ENCODE peak calls at places on chromosomes 13 and 19, in four cellular contexts. V is neural progenitor cell, A is GM12878, L is GM23248. U is an unnamed sample. For H3K4me1, the result is how much of the 10 kb centered on the place peaks cover.

GRCh38 chr13:67278230-67278629 is 48.1 kb upstream of the PCDH9 start:
- DNase-seq in A (no peak), L (peak), V (no peak), U (peak)

GRCh38 chr19:18978616-18979015 is 37.6 kb upstream of the HOMER3 start:
- DNase-seq in V (no peak), L (no peak), A (no peak), U (no peak)

GRCh38 chr13:45331123-45331619 is 9.8 kb downstream of the TPT1 start:
- DNase-seq in V (no peak), A (no peak), L (no peak), U (no peak)

GRCh38 chr19:5434970-5435641 is 20.1 kb upstream of the ZNRF4 start:
- DNase-seq in L (peak), A (no peak), V (no peak), U (peak)

GRCh38 chr19:374183-374885 is 29.7 kb upstream of the MIER2 start:
- DNase-seq in A (no peak), V (no peak), L (no peak), U (no peak)

GRCh38 chr19:17282488-17283256 is 971 bp downstream of the ANKLE1 start:
- DNase-seq in A (peak), L (peak), V (peak), U (peak)

GRCh38 chr19:13102666-13103584 is at the start of gene LYL1:
- DNase-seq in L (no peak), A (no peak), V (peak), U (no peak)

GRCh38 chr19:53091413-53091812 is 11.8 kb downstream of the ZNF160 start:
- DNase-seq in A (no peak), V (peak), L (no peak), U (no peak)

GRCh38 chr19:17215125-17215971 is at the start of gene USE1:
- DNase-seq in V (peak), A (peak), L (peak), U (peak)

GRCh38 chr13:102721800-102722231 is 27.0 kb upstream of the METTL21C start:
- DNase-seq in V (no peak), A (no peak), L (peak), U (peak)

GRCh38 chr19:34269968-34270621 is 15.7 kb downstream of the GARRE1 start:
- DNase-seq in V (no peak), A (peak), L (peak), U (peak)

GRCh38 chr13:102484329-102484728 is 82.5 kb upstream of the FGF14 start:
- DNase-seq in V (peak), L (peak), A (no peak), U (peak)

GRCh38 chr19:3094638-3095374 is 644 bp downstream of the GNA11 start:
- DNase-seq in V (peak), L (peak), A (no peak), U (no peak)

GRCh38 chr19:17149393-17150135 is 65.6 kb upstream of the USE1 start:
- DNase-seq in L (no peak), V (no peak), A (no peak), U (no peak)

GRCh38 chr19:18865973-18866799 is 29.8 kb downstream of the CERS1 start:
- DNase-seq in A (no peak), V (peak), L (peak), U (no peak)

GRCh38 chr19:4971424-4971793 is 2.5 kb downstream of the KDM4B start:
- DNase-seq in A (no peak), L (peak), V (no peak), U (no peak)

GRCh38 chr13:62747152-62747551 is 1331.5 kb upstream of the PCDH20 start:
- DNase-seq in L (no peak), V (no peak), A (no peak), U (no peak)

GRCh38 chr19:11323601-11324078 is 15.8 kb downstream of the RAB3D start:
- DNase-seq in L (no peak), V (no peak), A (no peak), U (no peak)

GRCh38 chr13:24618219-24618955 is 61.8 kb upstream of the ATP12A start:
- DNase-seq in V (no peak), A (peak), L (no peak), U (no peak)

GRCh38 chr19:15101479-15102082 is 5.6 kb upstream of the SYDE1 start:
- DNase-seq in A (no peak), V (peak), L (peak), U (no peak)

GRCh38 chr13:111506621-111507020 is 186.2 kb downstream of the TEX29 start:
- DNase-seq in A (no peak), V (no peak), L (no peak), U (no peak)

GRCh38 chr19:13366529-13367143 is 139.6 kb downstream of the CACNA1A start:
- DNase-seq in V (peak), A (no peak), L (peak), U (peak)

GRCh38 chr13:33644607-33645543 is 173.1 kb upstream of the RFC3 start:
- DNase-seq in L (peak), A (no peak), V (no peak), U (no peak)

GRCh38 chr19:40154121-40154680 is 37.0 kb upstream of the MAP3K10 start:
- DNase-seq in V (no peak), L (no peak), A (no peak), U (no peak)

GRCh38 chr19:11539495-11540365 is 1.1 kb downstream of the CNN1 start:
- DNase-seq in V (peak), A (no peak), L (peak), U (no peak)

DNA sequence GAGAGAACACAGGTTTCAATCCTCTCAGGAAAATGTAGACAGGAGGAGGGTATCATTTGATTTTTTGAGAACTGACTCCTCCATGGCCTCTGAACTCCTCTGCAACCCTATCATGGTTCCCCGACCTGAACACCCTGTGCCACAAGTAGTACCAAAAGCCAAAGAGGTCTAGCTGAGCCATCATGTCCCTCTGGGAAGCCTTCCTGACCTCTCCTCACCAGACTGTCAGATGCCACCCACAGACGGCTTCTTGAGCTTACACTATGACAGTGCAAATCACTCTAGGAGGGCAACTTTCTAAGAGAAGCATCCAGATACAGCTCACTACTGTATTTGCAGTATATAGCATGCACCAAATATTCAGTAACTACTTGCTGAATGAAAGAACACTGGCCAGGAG is 3.7 kb downstream of the HNRNPL start:
- DNase-seq in V (no peak), L (no peak), A (no peak), U (no peak)
- H3K4me1 ChIP-seq in V (under half), L (under half), A (under half), U (under half)

GRCh38 chr19:42323473-42323851 is 2.0 kb upstream of the MEGF8 start:
- DNase-seq in L (no peak), A (no peak), V (peak), U (no peak)

GRCh38 chr19:42325308-42325895 is at the start of gene MEGF8:
- DNase-seq in L (peak), A (peak), V (peak), U (peak)

GRCh38 chr19:42324655-42325307 is 654 bp upstream of the MEGF8 start:
- DNase-seq in A (no peak), V (peak), L (no peak), U (no peak)

GRCh38 chr19:42322305-42322704 is 3.1 kb upstream of the MEGF8 start:
- DNase-seq in V (no peak), L (peak), A (no peak), U (no peak)

GRCh38 chr19:42323852-42324654 is 1.4 kb upstream of the MEGF8 start:
- DNase-seq in A (no peak), V (peak), L (peak), U (no peak)
- TF ChIP-seq EZH2 in A (no peak), V (peak), L (peak), U (peak)

GRCh38 chr13:110409581-110409992 is 102.5 kb downstream of the COL4A2 start:
- DNase-seq in L (no peak), A (no peak), V (no peak), U (peak)
- H3K4me1 ChIP-seq in L (under half), A (under half), V (under half), U (half or more)

GRCh38 chr13:41962994-41963393 is 2.1 kb upstream of the VWA8 start:
- DNase-seq in V (no peak), A (no peak), L (no peak), U (no peak)

GRCh38 chr13:41955605-41956004 is 5.3 kb downstream of the VWA8 start:
- DNase-seq in V (no peak), L (no peak), A (no peak), U (no peak)

GRCh38 chr13:41956272-41956671 is 4.6 kb downstream of the VWA8 start:
- DNase-seq in V (no peak), L (no peak), A (no peak), U (no peak)

GRCh38 chr13:41960195-41960699 is 662 bp downstream of the VWA8 start:
- DNase-seq in V (no peak), L (peak), A (no peak), U (peak)

GRCh38 chr13:41960700-41961697 is at the start of gene VWA8:
- DNase-seq in L (peak), V (peak), A (no peak), U (peak)
- TF ChIP-seq EZH2 in L (no peak), V (peak), A (no peak), U (no peak)